ENCODE peak calls at places on chromosomes 2 and 18, in ten cellular contexts. V is K562, B is breast epithelium, I is GM23338, J is heart left ventricle, T is retinal pigment epithelial cell, P is fibroblast of the aortic adventitia, C is ascending aorta, E is mucosa of descending colon, W is IMR-90. A is an unnamed sample.

GRCh38 chr2:28681216-28681981 is 70.2 kb upstream of the PPP1CB start:
- DNase-seq in V (no peak), B (peak; percentile 63), I (no peak), J (peak; percentile 46), T (no peak), P (peak; percentile 43), C (no peak), E (no peak), W (peak; percentile 81), A (no peak)

GRCh38 chr2:148885988-148886387 is 11.0 kb downstream of the KIF5C start:
- DNase-seq in V (no peak), B (no peak), I (no peak), J (no peak), T (no peak), P (no peak), C (no peak), E (no peak), W (no peak), A (no peak)

GRCh38 chr2:24873619-24874018 is 46.4 kb downstream of the ADCY3 start:
- DNase-seq in V (no peak), B (no peak), I (no peak), J (no peak), T (no peak), P (peak; percentile 64), C (no peak), E (no peak), W (no peak), A (no peak)

GRCh38 chr2:160432633-160433032 is 61.0 kb downstream of the RBMS1 start:
- DNase-seq in V (no peak), B (no peak), I (peak; percentile 54), J (peak; percentile 42), T (peak; percentile 48), P (peak; percentile 72), C (no peak), E (no peak), W (peak; percentile 87), A (no peak)

GRCh38 chr2:207823865-207824264 is 54.2 kb upstream of the FZD5 start:
- DNase-seq in V (no peak), B (no peak), I (no peak), J (no peak), T (no peak), P (no peak), C (no peak), E (no peak), W (no peak), A (no peak)

GRCh38 chr2:45765007-45765767 is 113.7 kb downstream of the PRKCE start:
- DNase-seq in V (no peak), B (no peak), I (no peak), J (no peak), T (peak; percentile 24), P (no peak), C (no peak), E (no peak), W (no peak), A (no peak)

GRCh38 chr2:233819884-233820765 is 34.2 kb downstream of the HJURP start:
- DNase-seq in V (no peak), B (no peak), I (no peak), J (no peak), T (no peak), P (no peak), C (peak; percentile 40), E (no peak), W (no peak), A (peak; percentile 29)

GRCh38 chr2:51813245-51813644 is 781.3 kb upstream of the NRXN1 start:
- DNase-seq in V (no peak), B (no peak), I (no peak), J (no peak), T (no peak), P (peak; percentile 73), C (no peak), E (no peak), W (peak; percentile 86), A (no peak)

GRCh38 chr18:62715829-62716678 is 713 bp downstream of the PHLPP1 start:
- DNase-seq in V (peak; percentile 45), B (peak; percentile 53), I (peak; percentile 41), J (peak; percentile 59), T (no peak), P (peak; percentile 45), C (peak; percentile 76), E (peak; percentile 62), W (peak; percentile 59), A (peak; percentile 35)

GRCh38 chr18:62715439-62715792 is at the start of gene PHLPP1:
- DNase-seq in V (no peak), B (no peak), I (no peak), J (no peak), T (peak; percentile 22), P (no peak), C (no peak), E (no peak), W (no peak), A (no peak)

GRCh38 chr18:62717850-62718229 is 2.5 kb downstream of the PHLPP1 start:
- DNase-seq in V (no peak), B (no peak), I (no peak), J (no peak), T (no peak), P (peak; percentile 53), C (no peak), E (no peak), W (peak; percentile 26), A (no peak)

GRCh38 chr18:62717059-62717849 is 1.9 kb downstream of the PHLPP1 start:
- DNase-seq in V (peak; percentile 32), B (peak; percentile 47), I (peak; percentile 70), J (no peak), T (no peak), P (peak; percentile 61), C (no peak), E (peak; percentile 65), W (peak; percentile 71), A (no peak)

DNA sequence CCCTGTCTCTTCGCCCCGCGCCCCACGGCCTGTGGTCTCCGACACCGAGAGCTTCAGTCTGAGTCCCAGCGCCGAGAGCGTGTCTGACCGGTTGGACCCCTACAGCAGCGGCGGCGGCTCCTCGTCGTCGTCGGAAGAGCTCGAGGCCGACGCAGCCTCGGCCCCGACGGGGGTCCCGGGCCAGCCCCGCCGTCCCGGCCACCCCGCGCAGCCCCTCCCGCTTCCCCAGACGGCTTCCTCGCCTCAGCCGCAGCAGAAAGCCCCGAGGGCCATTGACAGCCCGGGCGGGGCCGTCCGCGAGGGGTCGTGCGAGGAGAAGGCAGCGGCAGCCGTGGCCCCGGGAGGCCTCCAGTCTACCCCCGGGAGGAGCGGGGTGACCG is 1.3 kb downstream of the PHLPP1 start:
- DNase-seq in V (peak; percentile 42), B (no peak), I (peak; percentile 63), J (peak; percentile 53), T (no peak), P (no peak), C (peak; percentile 68), E (peak; percentile 73), W (no peak), A (peak; percentile 45)
- TF ChIP-seq CTCF in V (no peak), B (no peak), I (peak; percentile 58), J (peak; percentile 25), T (peak; percentile 30), P (no peak), C (no peak), E (no peak), W (no peak), A (no peak)

GRCh38 chr2:2101924-2102323 is 229.2 kb downstream of the MYT1L start:
- DNase-seq in V (peak; percentile 21), B (no peak), I (peak; percentile 64), J (no peak), T (no peak), P (no peak), C (no peak), E (no peak), W (no peak), A (no peak)
- TF ChIP-seq CTCF in V (no peak), B (no peak), I (peak; percentile 46), J (no peak), T (peak; percentile 14), P (peak; percentile 23), C (no peak), E (no peak), W (no peak), A (peak; percentile 49)

GRCh38 chr18:45569566-45569965 is 45.7 kb upstream of the SLC14A2 start:
- DNase-seq in V (no peak), B (no peak), I (no peak), J (no peak), T (no peak), P (no peak), C (no peak), E (no peak), W (no peak), A (no peak)

GRCh38 chr18:45567123-45567522 is 48.2 kb upstream of the SLC14A2 start:
- DNase-seq in V (peak; percentile 14), B (no peak), I (peak; percentile 44), J (peak; percentile 64), T (peak; percentile 22), P (peak; percentile 78), C (no peak), E (no peak), W (peak; percentile 21), A (no peak)

GRCh38 chr18:45568017-45568416 is 47.3 kb upstream of the SLC14A2 start:
- DNase-seq in V (no peak), B (no peak), I (no peak), J (no peak), T (no peak), P (no peak), C (no peak), E (no peak), W (no peak), A (no peak)

GRCh38 chr18:45571161-45571560 is 44.1 kb upstream of the SLC14A2 start:
- DNase-seq in V (no peak), B (no peak), I (no peak), J (no peak), T (no peak), P (no peak), C (no peak), E (no peak), W (no peak), A (no peak)

DNA sequence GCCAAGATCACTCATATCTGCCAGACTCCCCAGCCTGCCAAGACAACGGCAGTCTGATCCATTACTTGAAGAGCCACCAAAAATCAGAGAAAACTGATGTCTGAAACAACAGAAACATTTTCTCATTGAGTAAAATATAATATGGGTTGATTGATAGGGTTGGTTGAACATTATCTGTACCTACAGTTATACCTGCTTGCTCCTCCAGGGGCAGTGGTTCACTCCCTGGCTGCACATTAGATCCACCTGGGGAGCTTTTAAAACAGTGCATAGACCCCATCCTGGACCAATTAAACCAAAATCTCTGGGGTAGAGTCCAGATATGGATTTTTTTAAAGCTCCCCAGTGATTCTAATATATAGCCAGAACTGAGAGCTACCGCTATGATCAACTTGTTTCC is 43.6 kb upstream of the SLC14A2 start:
- DNase-seq in V (peak; percentile 3), B (no peak), I (peak; percentile 41), J (no peak), T (no peak), P (no peak), C (no peak), E (no peak), W (no peak), A (no peak)
- TF ChIP-seq CTCF in V (no peak), B (no peak), I (peak; percentile 42), J (no peak), T (peak; percentile 53), P (peak; percentile 40), C (no peak), E (no peak), W (no peak), A (peak; percentile 18)

DNA sequence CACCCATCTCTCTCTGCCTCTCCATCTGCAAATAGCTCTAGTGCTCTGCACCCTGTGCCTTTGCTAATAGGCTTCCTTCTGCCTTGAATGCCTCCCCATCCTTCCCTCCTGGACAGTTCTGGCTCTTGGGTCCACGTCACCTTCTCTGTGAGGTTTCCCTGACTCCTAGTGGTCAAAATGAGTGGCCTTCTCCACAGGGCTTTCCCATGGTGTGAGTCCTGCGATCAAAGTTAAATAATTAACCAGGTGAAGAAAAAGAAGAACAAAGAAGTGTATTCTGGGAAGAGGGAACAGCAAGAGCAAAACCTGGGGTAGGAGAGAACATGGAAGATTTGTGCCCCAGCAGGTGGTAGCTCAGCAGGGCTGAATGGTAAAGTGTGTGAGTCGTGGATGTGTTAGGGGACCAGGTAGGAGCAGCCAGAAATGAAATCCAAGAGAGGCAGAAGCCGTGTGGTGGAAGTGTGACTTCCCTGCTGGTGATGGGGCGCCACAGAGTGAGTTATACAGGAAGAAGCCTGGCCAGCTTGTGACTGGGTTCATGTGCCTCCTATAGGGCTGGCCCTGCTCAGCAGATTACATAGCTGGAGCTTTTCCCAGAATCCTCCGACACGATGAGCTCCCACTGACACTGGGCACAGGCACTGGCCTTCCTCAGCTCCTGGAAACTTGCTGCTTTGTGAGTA is 93.8 kb upstream of the LDAH start:
- DNase-seq in V (peak; percentile 5), B (no peak), I (peak; percentile 12), J (no peak), T (no peak), P (peak; percentile 9), C (no peak), E (no peak), W (peak; percentile 13), A (no peak)
- TF ChIP-seq CTCF in V (peak; percentile 38), B (no peak), I (peak; percentile 62), J (peak; percentile 10), T (no peak), P (peak; percentile 20), C (peak; percentile 23), E (no peak), W (peak; percentile 28), A (no peak)

A was measured in mesothelial cell of epicardium.